ENCODE peak calls at places on chromosomes 3 and 15, in four cellular contexts. B is CD8-positive, alpha-beta T cell; W is prostate gland; T is right atrium auricular region. L is an unnamed sample. For H3K4me1, the result is how much of the 10 kb centered on the place peaks cover.

GRCh38 chr3:128021768-128022372 is 30.4 kb upstream of the SEC61A1 start:
- DNase-seq in B (no peak), T (no peak), W (no peak), L (no peak)

GRCh38 chr3:183481582-183481981 is 53.2 kb upstream of the MCF2L2 start:
- DNase-seq in W (no peak), T (no peak), B (no peak), L (no peak)

GRCh38 chr3:188021041-188021440 is 132.9 kb upstream of the LPP start:
- DNase-seq in B (no peak), T (no peak), W (no peak), L (no peak)

GRCh38 chr3:182241777-182242556 is 530.2 kb downstream of the SOX2 start:
- DNase-seq in B (no peak), T (peak), W (no peak), L (no peak)

GRCh38 chr3:12198301-12198700 is 39.6 kb upstream of the TIMP4 start:
- DNase-seq in W (no peak), B (no peak), T (no peak), L (no peak)

GRCh38 chr3:149512073-149512782 is 37.7 kb downstream of the TM4SF4 start:
- DNase-seq in W (peak), B (no peak), T (peak), L (no peak)

GRCh38 chr15:65132841-65133549 is 613 bp downstream of the PDCD7 start:
- DNase-seq in T (no peak), B (peak), W (peak), L (no peak)

GRCh38 chr15:65421360-65422215 is 1.2 kb downstream of the IGDCC4 start:
- DNase-seq in W (no peak), T (no peak), B (no peak), L (no peak)

GRCh38 chr3:11155341-11156025 is 1.2 kb downstream of the HRH1 start:
- DNase-seq in T (peak), B (no peak), W (peak), L (no peak)

GRCh38 chr15:61319892-61320291 is 90.8 kb upstream of the RORA start:
- DNase-seq in T (no peak), B (no peak), W (no peak), L (no peak)

GRCh38 chr15:88913017-88913849 is at the start of gene MFGE8:
- DNase-seq in B (peak), W (peak), T (no peak), L (no peak)

GRCh38 chr3:59248976-59249375 is 199.2 kb upstream of the CFAP20DC start:
- DNase-seq in B (no peak), T (no peak), W (no peak), L (no peak)
- H3K4me1 ChIP-seq in B (under half), T (under half), W (under half), L (under half)

GRCh38 chr3:33717616-33717865 is 513 bp downstream of the CLASP2 start:
- DNase-seq in B (peak), T (peak), W (peak), L (no peak)
- TF ChIP-seq CTCF in B (no peak), T (no peak), W (no peak), L (no peak)

GRCh38 chr3:186989429-186989828 is 59.1 kb downstream of the ST6GAL1 start:
- DNase-seq in B (no peak), T (no peak), W (no peak), L (no peak)
- H3K4me1 ChIP-seq in B (under half), T (under half), W (under half), L (under half)

DNA sequence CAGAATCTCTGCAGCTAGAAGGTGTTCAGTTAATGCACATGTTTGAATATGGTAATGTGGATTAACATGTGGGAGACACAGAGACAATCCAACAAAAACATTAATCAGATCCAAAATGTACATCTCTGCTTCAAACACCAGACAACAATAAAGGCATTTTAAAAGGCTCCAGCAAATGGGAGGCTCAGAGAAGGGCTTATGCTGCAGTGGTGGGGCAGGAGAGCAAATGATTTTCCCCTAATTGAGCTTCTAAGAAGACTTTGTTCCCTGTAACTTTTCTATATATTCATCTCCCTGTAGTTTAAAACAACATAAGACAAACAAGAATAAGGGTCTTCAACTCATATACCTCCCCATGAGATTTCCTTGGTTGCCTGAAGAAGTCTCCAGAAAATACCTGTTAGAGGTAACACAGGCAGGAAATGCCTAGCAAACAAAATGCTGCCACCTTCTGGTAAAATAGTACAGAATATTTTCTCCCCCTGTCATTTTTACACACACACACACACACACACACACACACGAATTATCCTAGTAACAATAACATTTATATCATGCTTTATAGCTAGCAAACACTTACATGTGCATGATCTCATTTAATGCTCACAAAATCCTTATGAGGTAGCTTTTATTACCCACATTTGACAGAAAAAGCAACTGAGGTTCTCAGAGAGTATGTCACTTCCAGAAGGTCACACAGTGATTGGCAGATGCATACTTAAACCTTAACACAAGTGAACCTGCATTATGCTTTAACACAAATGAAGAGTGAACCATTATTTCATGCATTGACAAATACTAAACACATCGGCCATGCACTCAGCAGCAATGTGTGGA is 123.4 kb upstream of the MB21D2 start:
- DNase-seq in B (no peak), T (no peak), W (peak), L (no peak)
- TF ChIP-seq CTCF in B (peak), T (peak), W (peak), L (peak)

GRCh38 chr15:29115093-29115991 is 154.3 kb downstream of the NSMCE3 start:
- DNase-seq in B (no peak), T (no peak), W (no peak), L (no peak)
- H3K4me1 ChIP-seq in B (under half), T (under half), W (under half), L (under half)

GRCh38 chr3:111787556-111788463 is 71.3 kb upstream of the PHLDB2 start:
- DNase-seq in W (no peak), T (no peak), B (no peak), L (no peak)
- TF ChIP-seq CTCF in W (no peak), T (no peak), B (no peak), L (no peak)

DNA sequence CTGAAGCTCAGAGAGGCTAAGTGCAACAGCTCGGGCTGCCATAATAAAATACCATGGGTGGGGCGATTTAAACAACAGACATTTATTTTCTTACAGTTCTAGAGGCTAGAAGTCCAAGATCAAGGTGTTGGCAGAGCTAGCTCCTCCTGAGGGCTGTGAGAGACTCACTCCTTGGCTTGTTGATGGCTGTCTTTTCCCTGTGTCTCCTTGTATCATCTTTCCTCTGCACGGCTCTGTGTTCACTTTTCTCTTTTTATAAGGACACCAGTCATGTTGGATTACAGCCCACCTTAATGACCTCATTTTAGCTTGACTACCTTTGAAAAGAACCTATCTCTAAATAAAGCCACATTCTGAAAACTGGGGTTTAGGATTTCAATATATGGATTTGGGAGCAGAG is 129.7 kb downstream of the RPL22L1 start:
- DNase-seq in T (no peak), W (no peak), B (no peak), L (no peak)
- H3K4me1 ChIP-seq in T (under half), W (under half), B (under half), L (under half)

GRCh38 chr15:68924866-68925599 is 5.3 kb upstream of the SPESP1 start:
- DNase-seq in T (peak), B (peak), W (peak), L (no peak)
- TF ChIP-seq CTCF in T (peak), B (peak), W (peak), L (peak)

GRCh38 chr3:143814358-143814968 is 33.8 kb downstream of the SLC9A9 start:
- DNase-seq in W (no peak), B (no peak), T (no peak), L (no peak)

GRCh38 chr3:143810866-143811265 is 37.4 kb downstream of the SLC9A9 start:
- DNase-seq in T (no peak), W (no peak), B (no peak), L (no peak)

GRCh38 chr3:143812411-143812968 is 35.8 kb downstream of the SLC9A9 start:
- DNase-seq in T (no peak), W (no peak), B (no peak), L (no peak)

GRCh38 chr3:143808999-143809700 is 39.1 kb downstream of the SLC9A9 start:
- DNase-seq in B (no peak), T (no peak), W (no peak), L (no peak)

GRCh38 chr3:143811602-143812001 is 36.7 kb downstream of the SLC9A9 start:
- DNase-seq in T (peak), W (no peak), B (no peak), L (no peak)
- H3K4me1 ChIP-seq in T (under half), W (under half), B (under half), L (under half)

DNA sequence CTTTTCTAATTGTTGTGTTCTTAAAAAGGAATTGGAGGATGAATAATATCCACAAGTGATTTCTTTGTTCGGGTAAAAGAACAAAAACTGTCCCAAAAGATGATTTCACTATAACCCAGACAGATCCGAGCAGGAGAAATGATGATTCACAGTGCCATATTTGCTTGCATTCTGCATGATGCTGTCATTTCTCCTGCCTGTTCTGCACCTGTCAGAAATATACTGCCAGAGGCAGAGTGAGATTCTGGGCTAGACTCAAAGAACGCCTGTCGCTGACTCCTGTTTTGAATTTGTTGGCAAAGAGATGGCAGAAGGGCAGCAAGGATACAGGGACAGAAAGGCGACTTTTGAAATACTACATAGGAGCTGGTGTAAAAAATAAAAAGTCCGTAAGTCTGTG is 34.6 kb upstream of the SLC24A5 start:
- DNase-seq in T (no peak), W (no peak), B (no peak), L (no peak)
- TF ChIP-seq CTCF in T (no peak), W (no peak), B (no peak), L (no peak)

L was measured in vagina.